ENCODE peak calls at places on chromosome X, in five cellular contexts. One of them, this sample, is unnamed.

GRCh38 chrX:56803849-56804681 is 75.0 kb downstream of the NBDY start:
- DNase-seq in neural progenitor cell: no peak
- DNase-seq in CD4-positive, alpha-beta T cell: no peak
- DNase-seq in HFF-Myc: no peak
- DNase-seq in esophagus squamous epithelium: no peak
- DNase-seq in this sample: no peak

GRCh38 chrX:134671207-134671750 is 13.0 kb upstream of the PLAC1 start:
- DNase-seq in esophagus squamous epithelium: no peak
- DNase-seq in neural progenitor cell: no peak
- DNase-seq in HFF-Myc: no peak
- DNase-seq in CD4-positive, alpha-beta T cell: no peak
- DNase-seq in this sample: no peak

GRCh38 chrX:46573331-46573895 is at the start of gene CHST7:
- DNase-seq in CD4-positive, alpha-beta T cell: peak
- DNase-seq in neural progenitor cell: peak
- DNase-seq in esophagus squamous epithelium: no peak
- DNase-seq in HFF-Myc: no peak
- DNase-seq in this sample: peak

GRCh38 chrX:79259073-79259689 is 108.0 kb downstream of the ITM2A start:
- DNase-seq in neural progenitor cell: no peak
- DNase-seq in esophagus squamous epithelium: no peak
- DNase-seq in HFF-Myc: no peak
- DNase-seq in CD4-positive, alpha-beta T cell: peak
- DNase-seq in this sample: no peak

GRCh38 chrX:36909584-36909983 is 98.6 kb upstream of the FAM47C start:
- DNase-seq in CD4-positive, alpha-beta T cell: no peak
- DNase-seq in neural progenitor cell: no peak
- DNase-seq in HFF-Myc: no peak
- DNase-seq in esophagus squamous epithelium: no peak
- DNase-seq in this sample: no peak

GRCh38 chrX:39301041-39301440 is 499.8 kb downstream of the MID1IP1 start:
- DNase-seq in HFF-Myc: no peak
- DNase-seq in esophagus squamous epithelium: no peak
- DNase-seq in neural progenitor cell: no peak
- DNase-seq in CD4-positive, alpha-beta T cell: no peak
- DNase-seq in this sample: no peak

GRCh38 chrX:37684918-37685317 is 673 bp upstream of the XK start:
- DNase-seq in esophagus squamous epithelium: no peak
- DNase-seq in CD4-positive, alpha-beta T cell: no peak
- DNase-seq in HFF-Myc: no peak
- DNase-seq in neural progenitor cell: no peak
- DNase-seq in this sample: no peak

GRCh38 chrX:153380691-153381090 is 20.5 kb downstream of the PNMA6E start:
- DNase-seq in HFF-Myc: no peak
- DNase-seq in esophagus squamous epithelium: no peak
- DNase-seq in CD4-positive, alpha-beta T cell: no peak
- DNase-seq in neural progenitor cell: no peak
- DNase-seq in this sample: no peak

GRCh38 chrX:120736989-120737388 is 107.1 kb upstream of the C1GALT1C1 start:
- DNase-seq in neural progenitor cell: no peak
- DNase-seq in CD4-positive, alpha-beta T cell: no peak
- DNase-seq in esophagus squamous epithelium: no peak
- DNase-seq in HFF-Myc: no peak
- DNase-seq in this sample: no peak

GRCh38 chrX:127570276-127570675 is 481.9 kb downstream of the ACTRT1 start:
- DNase-seq in CD4-positive, alpha-beta T cell: no peak
- DNase-seq in neural progenitor cell: no peak
- DNase-seq in HFF-Myc: no peak
- DNase-seq in esophagus squamous epithelium: no peak
- DNase-seq in this sample: no peak

GRCh38 chrX:126658447-126658846 is 105.8 kb upstream of the DCAF12L1 start:
- DNase-seq in esophagus squamous epithelium: no peak
- DNase-seq in CD4-positive, alpha-beta T cell: no peak
- DNase-seq in HFF-Myc: no peak
- DNase-seq in neural progenitor cell: no peak
- DNase-seq in this sample: no peak

GRCh38 chrX:1477801-1478458 is 25.2 kb upstream of the ASMTL start:
- DNase-seq in CD4-positive, alpha-beta T cell: no peak
- DNase-seq in neural progenitor cell: no peak
- DNase-seq in HFF-Myc: no peak
- DNase-seq in esophagus squamous epithelium: no peak
- DNase-seq in this sample: no peak

GRCh38 chrX:13102636-13103035 is 58.2 kb upstream of the FAM9C start:
- DNase-seq in esophagus squamous epithelium: no peak
- DNase-seq in CD4-positive, alpha-beta T cell: no peak
- DNase-seq in neural progenitor cell: no peak
- DNase-seq in HFF-Myc: no peak
- DNase-seq in this sample: no peak

GRCh38 chrX:72128881-72129280 is 2.8 kb downstream of the RTL5 start:
- DNase-seq in CD4-positive, alpha-beta T cell: no peak
- DNase-seq in esophagus squamous epithelium: no peak
- DNase-seq in neural progenitor cell: peak
- DNase-seq in HFF-Myc: no peak
- DNase-seq in this sample: no peak

GRCh38 chrX:46294234-46294633 is 251.0 kb downstream of the ZNF674 start:
- DNase-seq in neural progenitor cell: no peak
- DNase-seq in esophagus squamous epithelium: no peak
- DNase-seq in CD4-positive, alpha-beta T cell: no peak
- DNase-seq in HFF-Myc: no peak
- DNase-seq in this sample: no peak

GRCh38 chrX:44922980-44923379 is 50.0 kb downstream of the KDM6A start:
- DNase-seq in CD4-positive, alpha-beta T cell: no peak
- DNase-seq in HFF-Myc: no peak
- DNase-seq in neural progenitor cell: no peak
- DNase-seq in esophagus squamous epithelium: no peak
- DNase-seq in this sample: no peak
- TF ChIP-seq CTCF in CD4-positive, alpha-beta T cell: no peak
- TF ChIP-seq CTCF in HFF-Myc: no peak
- TF ChIP-seq CTCF in neural progenitor cell: no peak
- TF ChIP-seq CTCF in esophagus squamous epithelium: no peak
- TF ChIP-seq CTCF in this sample: no peak

GRCh38 chrX:99301990-99302389 is 1108.1 kb downstream of the PCDH19 start:
- DNase-seq in CD4-positive, alpha-beta T cell: no peak
- DNase-seq in HFF-Myc: no peak
- DNase-seq in neural progenitor cell: peak
- DNase-seq in esophagus squamous epithelium: no peak
- DNase-seq in this sample: no peak
- TF ChIP-seq CTCF in CD4-positive, alpha-beta T cell: no peak
- TF ChIP-seq CTCF in HFF-Myc: no peak
- TF ChIP-seq CTCF in neural progenitor cell: peak
- TF ChIP-seq CTCF in esophagus squamous epithelium: no peak
- TF ChIP-seq CTCF in this sample: peak

DNA sequence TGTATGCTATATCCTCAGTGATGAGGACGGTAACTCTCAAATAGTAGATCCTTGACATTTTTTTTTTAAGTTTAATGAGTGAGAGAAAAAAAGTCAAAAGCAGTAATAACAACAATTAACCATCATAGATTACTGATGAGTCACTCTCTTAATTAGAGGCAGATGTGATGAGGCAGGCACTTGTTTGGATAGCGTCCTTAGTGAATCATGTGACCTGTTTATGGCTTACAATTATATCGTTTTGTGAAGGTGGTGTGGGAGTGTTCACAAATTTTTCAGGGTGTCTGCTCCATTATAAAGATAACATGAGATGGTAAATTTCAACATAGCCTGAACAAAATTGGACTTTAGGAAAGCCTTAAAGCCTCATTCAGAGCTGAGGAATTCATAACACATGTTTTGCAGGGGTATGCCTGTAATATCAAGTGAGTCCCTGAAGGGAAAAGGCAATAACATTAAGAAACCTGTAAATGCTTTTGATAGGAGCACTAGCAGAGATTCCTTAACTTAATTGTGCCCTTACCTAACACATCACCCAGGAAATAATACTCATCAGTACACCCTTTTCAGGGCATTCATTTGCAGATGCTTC is 51.9 kb upstream of the XIAP start:
- DNase-seq in CD4-positive, alpha-beta T cell: no peak
- DNase-seq in HFF-Myc: no peak
- DNase-seq in esophagus squamous epithelium: no peak
- DNase-seq in neural progenitor cell: no peak
- DNase-seq in this sample: no peak
- TF ChIP-seq CTCF in CD4-positive, alpha-beta T cell: no peak
- TF ChIP-seq CTCF in HFF-Myc: no peak
- TF ChIP-seq CTCF in esophagus squamous epithelium: no peak
- TF ChIP-seq CTCF in neural progenitor cell: no peak
- TF ChIP-seq CTCF in this sample: no peak

GRCh38 chrX:23885803-23886202 is 21.9 kb downstream of the APOO start:
- DNase-seq in CD4-positive, alpha-beta T cell: no peak
- DNase-seq in HFF-Myc: no peak
- DNase-seq in esophagus squamous epithelium: no peak
- DNase-seq in neural progenitor cell: no peak
- DNase-seq in this sample: no peak
- TF ChIP-seq CTCF in CD4-positive, alpha-beta T cell: no peak
- TF ChIP-seq CTCF in HFF-Myc: no peak
- TF ChIP-seq CTCF in esophagus squamous epithelium: no peak
- TF ChIP-seq CTCF in neural progenitor cell: no peak
- TF ChIP-seq CTCF in this sample: no peak

DNA sequence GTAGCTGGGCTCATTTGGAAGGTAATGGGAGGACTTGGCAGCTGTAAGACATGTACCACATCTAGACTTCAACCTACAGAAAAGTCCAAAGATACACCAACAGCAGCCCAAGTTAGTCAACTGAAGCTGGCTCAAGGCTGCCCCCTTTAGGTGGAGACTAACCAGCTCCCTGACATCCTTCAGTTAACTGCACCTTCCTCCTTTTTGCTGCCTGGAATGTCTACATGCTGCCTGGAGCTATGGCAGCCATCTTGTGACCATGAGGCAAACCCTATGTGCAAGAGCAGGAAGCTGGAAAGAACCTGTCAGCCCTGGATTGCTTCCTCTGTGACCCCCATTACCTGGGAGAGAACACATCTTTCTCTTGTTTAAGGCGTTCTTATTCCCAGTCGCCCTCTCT is 25.8 kb downstream of the ARSD start:
- DNase-seq in CD4-positive, alpha-beta T cell: no peak
- DNase-seq in HFF-Myc: no peak
- DNase-seq in esophagus squamous epithelium: no peak
- DNase-seq in neural progenitor cell: no peak
- DNase-seq in this sample: no peak
- TF ChIP-seq CTCF in CD4-positive, alpha-beta T cell: no peak
- TF ChIP-seq CTCF in HFF-Myc: no peak
- TF ChIP-seq CTCF in esophagus squamous epithelium: no peak
- TF ChIP-seq CTCF in neural progenitor cell: no peak
- TF ChIP-seq CTCF in this sample: no peak

This sample was measured in D721Med.